ENCODE peak calls at places on chromosomes 7 and 10, in ten cellular contexts. R is effector memory CD4-positive, alpha-beta T cell; F is IMR-90; M is astrocyte; W is heart right ventricle; K is Panc1; D is psoas muscle; P is upper lobe of right lung; U is thoracic aorta; H is HCT116. T is an unnamed sample. For H3K4me1, the result is how much of the 10 kb centered on the place peaks cover.

GRCh38 chr7:5670173-5670933 is 111.1 kb downstream of the RNF216 start:
- DNase-seq in R (no peak), F (peak), M (no peak), W (no peak), K (no peak), D (no peak), P (no peak), U (no peak), H (no peak), T (no peak)

GRCh38 chr7:72334066-72334465 is 78.1 kb downstream of the CALN1 start:
- DNase-seq in R (no peak), F (no peak), M (no peak), W (no peak), K (no peak), D (no peak), P (no peak), U (no peak), H (no peak), T (no peak)

GRCh38 chr10:125084191-125085186 is 75.9 kb downstream of the CTBP2 start:
- DNase-seq in R (no peak), F (peak), M (peak), W (peak), K (peak), D (peak), P (peak), U (peak), H (peak), T (no peak)

GRCh38 chr7:137539111-137539715 is 195.7 kb upstream of the PTN start:
- DNase-seq in R (no peak), F (peak), M (peak), W (no peak), K (no peak), D (no peak), P (no peak), U (no peak), H (no peak), T (no peak)

GRCh38 chr7:158284617-158285382 is 302.8 kb downstream of the PTPRN2 start:
- DNase-seq in R (no peak), F (no peak), M (no peak), W (no peak), K (no peak), D (no peak), P (peak), U (no peak), H (no peak), T (no peak)

GRCh38 chr7:155761162-155761561 is 51.1 kb downstream of the SHH start:
- DNase-seq in R (no peak), F (no peak), M (no peak), W (no peak), K (no peak), D (no peak), P (no peak), U (no peak), H (no peak), T (no peak)

GRCh38 chr7:117873056-117873932 is at the start of gene CTTNBP2:
- DNase-seq in R (no peak), F (peak), M (peak), W (peak), K (no peak), D (peak), P (peak), U (no peak), H (peak), T (no peak)

GRCh38 chr10:126171555-126171954 is 216.7 kb downstream of the ADAM12 start:
- DNase-seq in R (no peak), F (peak), M (peak), W (no peak), K (no peak), D (no peak), P (no peak), U (no peak), H (no peak), T (no peak)

DNA sequence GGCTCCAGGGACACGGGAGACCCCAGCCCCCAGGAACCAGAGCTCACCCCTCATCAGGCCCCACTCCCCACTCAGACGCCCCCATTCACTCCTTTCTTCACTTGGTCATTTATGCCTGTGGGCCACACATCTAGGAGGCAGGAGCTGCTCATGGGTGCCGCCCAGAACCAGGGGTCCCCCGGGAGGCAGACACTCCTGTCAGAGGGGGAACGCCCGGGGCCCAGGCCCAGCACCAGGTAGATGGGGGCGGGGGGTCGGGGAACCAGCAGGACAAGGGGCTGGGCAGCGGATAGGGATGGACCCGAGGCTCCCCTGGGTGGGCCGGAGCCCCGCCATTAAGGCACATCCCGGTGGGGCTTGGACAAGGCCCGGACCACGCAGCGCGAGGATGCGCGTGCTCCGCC is 11.8 kb downstream of the CALY start:
- DNase-seq in R (no peak), F (no peak), M (no peak), W (no peak), K (no peak), D (no peak), P (no peak), U (no peak), H (no peak), T (no peak)
- H3K4me3 ChIP-seq in R (peak), F (no peak), M (no peak), W (peak), K (peak), D (peak), P (no peak), U (peak), H (no peak), T (no peak)

DNA sequence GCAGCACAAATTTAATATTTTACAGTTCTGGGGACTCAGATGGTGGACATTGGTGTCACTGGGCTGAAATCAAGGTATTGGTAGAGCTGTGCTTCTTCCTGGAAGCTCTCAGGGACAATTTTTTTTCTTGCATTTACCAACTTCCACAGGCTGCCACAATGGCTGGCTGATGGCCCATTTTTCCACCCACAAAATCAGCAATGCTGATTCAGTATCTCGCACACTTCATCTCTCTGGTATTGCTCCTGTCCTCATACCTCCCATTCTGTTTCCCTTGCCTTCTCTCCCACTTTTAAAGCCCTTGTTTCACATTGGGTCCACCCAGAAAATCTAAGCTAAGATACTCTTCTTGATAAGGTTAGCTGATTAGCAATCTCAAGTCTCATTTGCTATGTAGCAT is 530.9 kb upstream of the POM121L12 start:
- DNase-seq in R (no peak), F (no peak), M (peak), W (no peak), K (no peak), D (no peak), P (no peak), U (no peak), H (no peak), T (no peak)
- H3K4me1 ChIP-seq in R (under half), F (under half), M (under half), W (under half), K (under half), D (under half), P (under half), U (under half), H (under half), T (under half)

GRCh38 chr7:64889686-64890162 is 13.3 kb upstream of the ZNF273 start:
- DNase-seq in R (no peak), F (no peak), M (no peak), W (no peak), K (no peak), D (no peak), P (no peak), U (no peak), H (no peak), T (no peak)
- H3K4me3 ChIP-seq in R (peak), F (no peak), M (no peak), W (peak), K (peak), D (peak), P (peak), U (peak), H (no peak), T (peak)

DNA sequence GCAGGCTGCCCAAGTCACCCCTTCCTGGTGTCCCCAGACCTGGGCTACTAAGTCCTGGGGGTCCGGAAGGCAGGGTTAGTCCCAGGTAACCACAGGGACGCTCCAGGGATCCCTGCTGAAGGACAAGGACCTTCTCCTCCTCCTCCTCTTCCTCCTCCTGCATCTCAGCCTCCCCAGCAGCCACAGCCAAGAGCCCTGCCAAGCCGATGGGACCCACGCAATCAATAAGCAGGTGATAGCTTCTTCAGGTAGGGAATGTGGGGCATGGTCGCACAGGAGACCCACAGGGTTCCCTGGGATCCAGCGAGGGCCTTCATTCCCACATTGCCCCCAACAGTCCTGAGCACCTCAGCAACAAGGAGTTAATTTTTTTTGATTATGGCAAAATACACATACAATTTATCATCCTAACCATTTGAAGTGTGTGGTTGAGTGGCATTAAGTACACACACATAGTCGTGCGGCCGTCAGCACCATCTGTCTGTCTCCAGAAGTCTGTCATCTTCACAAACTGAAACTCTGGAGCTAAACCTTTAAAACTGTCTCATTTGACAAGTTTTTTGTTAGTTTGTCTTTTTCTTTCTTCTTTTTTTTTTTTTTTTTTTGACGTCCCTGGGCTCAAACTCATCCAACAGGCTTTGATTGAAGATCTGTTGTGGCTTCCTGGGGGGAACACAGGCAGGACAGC is 12.1 kb downstream of the CRYGN start:
- DNase-seq in R (no peak), F (no peak), M (no peak), W (no peak), K (no peak), D (no peak), P (no peak), U (no peak), H (no peak), T (no peak)
- H3K4me1 ChIP-seq in R (half or more), F (under half), M (under half), W (under half), K (under half), D (under half), P (under half), U (under half), H (half or more), T (under half)

DNA sequence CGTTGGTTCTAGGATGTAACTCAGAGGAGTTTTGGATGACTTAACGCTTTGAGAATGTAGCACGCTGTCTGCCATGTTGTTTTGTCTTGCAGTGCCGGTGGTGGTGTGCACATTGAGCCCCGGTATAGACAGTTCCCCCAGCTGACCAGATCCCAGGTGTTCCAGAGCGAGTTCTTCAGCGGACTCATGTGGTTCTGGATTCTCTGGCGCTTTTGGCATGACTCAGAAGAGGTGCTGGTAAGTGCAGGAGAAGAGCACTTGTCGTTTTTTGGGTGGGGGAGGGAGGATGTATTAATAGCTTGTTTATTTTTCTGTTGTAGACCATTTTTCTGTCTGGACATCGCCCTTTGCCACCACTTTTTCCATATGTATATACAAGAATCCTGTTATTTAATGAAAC is 6.3 kb downstream of the NDUFB2 start:
- DNase-seq in R (no peak), F (no peak), M (no peak), W (no peak), K (no peak), D (no peak), P (no peak), U (no peak), H (no peak), T (no peak)
- H3K4me3 ChIP-seq in R (no peak), F (no peak), M (no peak), W (no peak), K (no peak), D (no peak), P (no peak), U (no peak), H (no peak), T (no peak)

T was measured in iPS DF 6.9.